ENCODE peak calls at places on chromosomes 3 and 15, in five cellular contexts. G is NCI-H460, P is GM12865, I is PC-3, F is Caki2. A is an unnamed sample.
A peak's percentile ranks its signal among the peaks of the same experiment; 100 is the strongest.

GRCh38 chr3:111112913-111113312 is 41.3 kb downstream of the NECTIN3 start:
- DNase-seq in G (no peak), P (no peak), I (no peak), F (no peak), A (no peak)

GRCh38 chr3:14016900-14017475 is 107.7 kb downstream of the CHCHD4 start:
- DNase-seq in G (no peak), P (no peak), I (peak; percentile 42), F (no peak), A (no peak)

GRCh38 chr15:79985571-79985970 is 14.6 kb upstream of the BCL2A1 start:
- DNase-seq in G (no peak), P (no peak), I (no peak), F (no peak), A (no peak)

GRCh38 chr15:92638291-92638708 is 17.3 kb downstream of the FAM174B start:
- DNase-seq in G (no peak), P (peak; percentile 77), I (peak; percentile 85), F (peak; percentile 77), A (no peak)

GRCh38 chr15:35445891-35446290 is 100.1 kb downstream of the DPH6 start:
- DNase-seq in G (no peak), P (no peak), I (peak; percentile 73), F (no peak), A (no peak)

GRCh38 chr3:8617921-8618320 is 26.7 kb downstream of the SSUH2 start:
- DNase-seq in G (no peak), P (no peak), I (no peak), F (no peak), A (no peak)

GRCh38 chr3:15579071-15579470 is 22.3 kb downstream of the HACL1 start:
- DNase-seq in G (no peak), P (no peak), I (no peak), F (no peak), A (no peak)

GRCh38 chr3:42871592-42872196 is 4.0 kb downstream of the CYP8B1 start:
- DNase-seq in G (no peak), P (no peak), I (no peak), F (no peak), A (no peak)

GRCh38 chr3:48600711-48601621 is 5.8 kb upstream of the COL7A1 start:
- DNase-seq in G (no peak), P (no peak), I (no peak), F (no peak), A (no peak)

GRCh38 chr3:157103280-157103679 is 56.7 kb downstream of the CCNL1 start:
- DNase-seq in G (no peak), P (peak; percentile 86), I (no peak), F (no peak), A (no peak)

GRCh38 chr3:21464745-21465144 is 286.3 kb downstream of the ZNF385D start:
- DNase-seq in G (no peak), P (no peak), I (no peak), F (no peak), A (no peak)

A was measured in pulmonary artery endothelial cell.